ENCODE peak calls at places on chromosome 20, in five cellular contexts. L is cardiac fibroblast, M is psoas muscle, Z is stomach, I is AG10803. N is an unnamed sample.

GRCh38 chr20:40727960-40728359 is 38.9 kb upstream of the MAFB start:
- DNase-seq in L (no peak), M (no peak), Z (no peak), I (no peak), N (no peak)

GRCh38 chr20:52598306-52598705 is 373.9 kb upstream of the TSHZ2 start:
- DNase-seq in L (no peak), M (no peak), Z (no peak), I (no peak), N (no peak)

GRCh38 chr20:50271674-50272412 is 81.2 kb downstream of the CEBPB start:
- DNase-seq in L (no peak), M (peak; percentile 72), Z (no peak), I (no peak), N (no peak)

GRCh38 chr20:33654680-33655161 is 7.4 kb upstream of the C20orf144 start:
- DNase-seq in L (no peak), M (no peak), Z (no peak), I (no peak), N (no peak)

GRCh38 chr20:9467995-9468394 is 46.4 kb upstream of the LAMP5 start:
- DNase-seq in L (no peak), M (no peak), Z (no peak), I (no peak), N (no peak)

GRCh38 chr20:61923371-61924166 is 142.1 kb downstream of the TAF4 start:
- DNase-seq in L (no peak), M (peak; percentile 42), Z (no peak), I (no peak), N (no peak)

GRCh38 chr20:8454137-8454712 is 322.2 kb downstream of the PLCB1 start:
- DNase-seq in L (peak; percentile 88), M (no peak), Z (no peak), I (peak; percentile 84), N (peak; percentile 92)

GRCh38 chr20:1275919-1276318 is 9.8 kb downstream of the SNPH start:
- DNase-seq in L (no peak), M (no peak), Z (no peak), I (no peak), N (no peak)

GRCh38 chr20:60715172-60715571 is 536.9 kb upstream of the CDH4 start:
- DNase-seq in L (no peak), M (no peak), Z (no peak), I (no peak), N (no peak)

GRCh38 chr20:39853664-39854063 is 835.4 kb downstream of the MAFB start:
- DNase-seq in L (peak; percentile 45), M (no peak), Z (no peak), I (peak; percentile 87), N (peak; percentile 54)

GRCh38 chr20:10322073-10323012 is 103.7 kb downstream of the SNAP25 start:
- DNase-seq in L (no peak), M (no peak), Z (no peak), I (no peak), N (no peak)

GRCh38 chr20:63791497-63792156 is 39.4 kb downstream of the ZBTB46 start:
- DNase-seq in L (peak; percentile 17), M (no peak), Z (no peak), I (no peak), N (peak; percentile 45)

GRCh38 chr20:50510706-50511401 is 671 bp downstream of the PTPN1 start:
- DNase-seq in L (no peak), M (peak; percentile 66), Z (no peak), I (no peak), N (no peak)

GRCh38 chr20:18527836-18528235 is 20.1 kb downstream of the SEC23B start:
- DNase-seq in L (no peak), M (no peak), Z (no peak), I (peak; percentile 44), N (peak; percentile 33)

GRCh38 chr20:10970109-10970508 is 296.3 kb upstream of the JAG1 start:
- DNase-seq in L (peak; percentile 30), M (no peak), Z (no peak), I (no peak), N (no peak)

GRCh38 chr20:62223571-62223970 is 3.5 kb upstream of the HRH3 start:
- DNase-seq in L (no peak), M (no peak), Z (no peak), I (no peak), N (no peak)

GRCh38 chr20:37520417-37520751 is 666 bp upstream of the NNAT start:
- DNase-seq in L (no peak), M (no peak), Z (peak; percentile 22), I (no peak), N (peak; percentile 26)

GRCh38 chr20:18066421-18067333 is 9.0 kb upstream of the OVOL2 start:
- DNase-seq in L (no peak), M (no peak), Z (no peak), I (no peak), N (peak; percentile 18)

GRCh38 chr20:43535370-43536004 is 23.3 kb upstream of the SGK2 start:
- DNase-seq in L (no peak), M (no peak), Z (no peak), I (no peak), N (no peak)

GRCh38 chr20:45963059-45964011 is 8.7 kb downstream of the ZNF335 start:
- DNase-seq in L (peak; percentile 56), M (peak; percentile 48), Z (no peak), I (peak; percentile 34), N (peak; percentile 77)
- TF ChIP-seq CTCF in L (no peak), M (peak; percentile 44), Z (no peak), I (peak; percentile 39), N (peak; percentile 49)

GRCh38 chr20:46057856-46058655 is 29.0 kb downstream of the SLC12A5 start:
- DNase-seq in L (peak; percentile 50), M (peak; percentile 78), Z (peak; percentile 35), I (peak; percentile 31), N (peak; percentile 51)
- TF ChIP-seq CTCF in L (peak; percentile 47), M (no peak), Z (no peak), I (peak; percentile 50), N (peak; percentile 49)

DNA sequence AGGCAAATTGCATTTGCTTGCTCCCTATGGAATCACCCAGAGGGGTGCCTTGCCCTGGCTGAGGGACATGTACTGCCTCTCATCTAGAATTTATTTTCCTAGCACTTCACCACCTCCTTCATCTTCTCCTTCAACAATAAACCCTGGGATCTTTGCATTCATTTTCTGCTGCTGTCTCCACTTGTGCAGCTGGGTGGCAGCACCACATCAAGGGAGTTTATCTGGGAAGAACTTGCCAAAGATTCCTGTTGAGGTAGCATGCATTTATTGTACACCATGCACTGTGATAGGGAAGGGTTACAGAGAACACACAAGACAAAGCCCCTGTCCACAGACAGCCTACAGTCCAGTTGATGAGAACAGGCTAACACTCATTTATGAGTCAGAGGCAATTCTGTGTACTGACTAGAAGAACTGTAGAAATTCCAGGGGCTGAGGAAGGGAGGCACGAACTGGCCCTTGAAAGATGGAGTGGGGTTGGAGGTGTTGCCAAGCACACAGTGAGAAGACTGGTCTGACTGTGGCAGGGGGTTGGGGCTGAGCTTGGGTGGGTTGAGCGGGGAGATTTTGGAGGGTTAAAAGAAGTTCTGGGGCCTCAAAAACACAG is 17.5 kb downstream of the C20orf173 start:
- DNase-seq in L (peak; percentile 69), M (peak; percentile 14), Z (peak; percentile 40), I (peak; percentile 42), N (peak; percentile 80)
- TF ChIP-seq CTCF in L (peak; percentile 58), M (peak; percentile 41), Z (peak; percentile 34), I (peak; percentile 70), N (peak; percentile 87)

DNA sequence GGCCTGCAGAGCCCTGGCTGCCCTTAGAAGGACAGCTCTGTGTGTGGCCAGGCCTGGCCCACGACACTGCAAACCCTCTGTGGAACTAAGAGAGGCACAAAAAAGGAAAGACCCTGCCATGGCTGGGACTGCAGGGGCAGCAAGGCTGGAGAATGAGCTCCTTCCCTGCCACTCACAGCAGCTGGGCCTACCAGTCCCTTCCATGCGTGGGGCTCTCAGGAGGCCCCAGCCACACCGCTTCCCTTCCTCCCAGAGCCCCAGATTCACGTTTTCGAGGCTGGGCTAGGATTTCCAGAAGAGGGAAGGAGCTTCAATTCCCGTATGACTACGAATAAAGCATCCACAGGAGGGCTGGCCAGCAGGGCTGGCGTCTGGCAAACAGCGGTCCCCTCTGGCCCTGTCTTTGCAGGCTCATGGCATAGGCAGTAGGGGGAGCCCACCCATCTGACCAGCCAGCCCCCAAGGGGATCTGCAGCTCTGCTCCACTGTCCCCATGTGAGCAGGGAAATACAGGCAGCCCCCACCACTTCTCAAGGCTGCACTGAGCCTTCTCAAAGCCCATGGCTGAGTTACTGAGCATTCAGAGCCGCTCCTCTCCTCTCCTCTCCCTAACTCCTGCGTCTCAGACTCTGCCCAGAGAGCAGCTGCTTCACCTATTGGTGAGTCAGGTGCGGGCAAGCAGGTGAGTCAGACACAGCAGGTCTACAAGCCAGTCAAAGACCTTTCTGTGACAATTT is 53.1 kb downstream of the NINL start:
- DNase-seq in L (no peak), M (no peak), Z (no peak), I (no peak), N (no peak)
- TF ChIP-seq CTCF in L (no peak), M (no peak), Z (no peak), I (no peak), N (peak; percentile 22)

GRCh38 chr20:15708984-15709598 is 864.2 kb downstream of the KIF16B start:
- DNase-seq in L (peak; percentile 16), M (no peak), Z (peak; percentile 37), I (no peak), N (peak; percentile 15)
- TF ChIP-seq CTCF in L (peak; percentile 56), M (peak; percentile 24), Z (no peak), I (peak; percentile 30), N (peak; percentile 66)

GRCh38 chr20:49028684-49029083 is 17.4 kb upstream of the CSE1L start:
- DNase-seq in L (peak; percentile 48), M (no peak), Z (no peak), I (peak; percentile 55), N (peak; percentile 76)
- TF ChIP-seq CTCF in L (peak; percentile 41), M (no peak), Z (no peak), I (peak; percentile 53), N (peak; percentile 68)

N was measured in choroid plexus epithelial cell.